ENCODE peak calls at places on chromosome 18, in nine cellular contexts. M is neural progenitor cell, X is GM23248, Z is HCT116, P is SK-N-SH, J is MM.1S, Q is OCI-LY7, C is GM23338, O is PC-3. E is an unnamed sample. For H4K20me1, the result is how much of the 10 kb centered on the place peaks cover.

GRCh38 chr18:64073956-64074355 is 74.9 kb downstream of the LINC00305 start:
- DNase-seq in Q (no peak), C (no peak), P (no peak), Z (no peak), O (no peak), J (no peak), X (no peak), M (no peak), E (no peak)

GRCh38 chr18:48986851-48987761 is 36.3 kb upstream of the SMAD7 start:
- DNase-seq in C (no peak), Z (no peak), M (no peak), P (no peak), O (no peak), X (no peak), J (no peak), Q (no peak), E (no peak)

GRCh38 chr18:35926884-35927283 is 45.6 kb upstream of the RMP24 start:
- DNase-seq in C (no peak), Q (no peak), O (no peak), M (no peak), Z (no peak), P (no peak), J (no peak), X (no peak), E (no peak)

GRCh38 chr18:70151554-70152130 is 53.8 kb downstream of the RTTN start:
- DNase-seq in X (no peak), J (no peak), M (no peak), O (no peak), P (no peak), Q (no peak), C (no peak), Z (no peak), E (no peak)

GRCh38 chr18:60411715-60412114 is 39.1 kb upstream of the MC4R start:
- DNase-seq in Z (peak), J (no peak), C (peak), M (peak), X (no peak), P (no peak), O (no peak), Q (peak), E (peak)

GRCh38 chr18:68764016-68764415 is 33.9 kb upstream of the CCDC102B start:
- DNase-seq in P (no peak), X (peak), M (no peak), O (peak), Z (no peak), J (no peak), C (no peak), Q (no peak), E (no peak)

GRCh38 chr18:70334728-70335329 is 46.0 kb downstream of the SOCS6 start:
- DNase-seq in O (peak), J (no peak), Q (no peak), Z (no peak), M (no peak), X (peak), P (no peak), C (no peak), E (no peak)

GRCh38 chr18:36314098-36314497 is 16.6 kb downstream of the FHOD3 start:
- DNase-seq in O (no peak), J (no peak), Z (no peak), M (no peak), X (peak), P (no peak), Q (no peak), C (no peak), E (no peak)

GRCh38 chr18:74459877-74460276 is 2.8 kb upstream of the DIPK1C start:
- DNase-seq in X (peak), Z (no peak), C (peak), P (peak), M (peak), Q (no peak), J (no peak), O (no peak), E (no peak)

GRCh38 chr18:71287268-71287667 is 998.4 kb downstream of the SOCS6 start:
- DNase-seq in C (no peak), M (no peak), O (no peak), J (no peak), Q (no peak), P (no peak), Z (no peak), X (no peak), E (no peak)

GRCh38 chr18:35721431-35722081 is 140.0 kb downstream of the GALNT1 start:
- DNase-seq in Q (no peak), J (no peak), P (no peak), M (no peak), X (no peak), O (no peak), Z (no peak), C (no peak), E (no peak)

GRCh38 chr18:2147424-2147823 is 423.9 kb downstream of the METTL4 start:
- DNase-seq in J (no peak), M (no peak), X (no peak), Z (no peak), O (peak), P (no peak), C (no peak), Q (no peak), E (no peak)

GRCh38 chr18:49238433-49239042 is 221.9 kb downstream of the DYM start:
- DNase-seq in P (peak), X (peak), C (peak), Q (peak), Z (peak), O (peak), M (peak), J (peak), E (peak)

GRCh38 chr18:28176933-28177827 is at the start of gene CDH2:
- DNase-seq in J (peak), M (peak), O (peak), C (peak), X (peak), Z (no peak), Q (no peak), P (peak), E (peak)

GRCh38 chr18:950882-951539 is 46.3 kb downstream of the ADCYAP1 start:
- DNase-seq in C (no peak), M (no peak), P (no peak), Z (no peak), X (no peak), Q (no peak), J (no peak), O (peak), E (no peak)

GRCh38 chr18:37122877-37123276 is 293.9 kb downstream of the KIAA1328 start:
- DNase-seq in Z (no peak), X (no peak), O (no peak), C (no peak), P (no peak), J (no peak), Q (no peak), M (no peak), E (peak)

GRCh38 chr18:63158676-63159291 is 160.8 kb downstream of the BCL2 start:
- DNase-seq in Z (no peak), C (no peak), P (no peak), M (no peak), Q (no peak), O (no peak), J (peak), X (no peak), E (no peak)

GRCh38 chr18:78913830-78914585 is 65.6 kb upstream of the SALL3 start:
- DNase-seq in X (no peak), P (no peak), C (no peak), Z (no peak), J (no peak), M (no peak), Q (no peak), O (no peak), E (no peak)
- H4K20me1 ChIP-seq in X (under half), P (under half), C (under half), Z (under half), J (under half), M (under half), Q (under half), O (under half), E (under half)

GRCh38 chr18:26551217-26551708 is 2.9 kb upstream of the KCTD1 start:
- DNase-seq in P (no peak), J (no peak), C (no peak), O (no peak), Q (no peak), X (no peak), Z (no peak), M (no peak), E (no peak)
- H2AFZ ChIP-seq in P (no peak), J (no peak), C (peak), O (no peak), Q (no peak), X (no peak), Z (no peak), M (no peak), E (no peak)

GRCh38 chr18:3931542-3932112 is 481.7 kb downstream of the TGIF1 start:
- DNase-seq in O (no peak), C (no peak), P (no peak), Z (no peak), M (no peak), J (no peak), Q (no peak), X (no peak), E (no peak)

GRCh38 chr18:3931013-3931315 is 481.0 kb downstream of the TGIF1 start:
- DNase-seq in P (no peak), Q (no peak), X (no peak), M (no peak), O (no peak), C (no peak), J (no peak), Z (no peak), E (no peak)

GRCh38 chr18:3930126-3931012 is 480.4 kb downstream of the TGIF1 start:
- DNase-seq in Q (no peak), O (no peak), M (no peak), Z (no peak), J (no peak), X (no peak), P (no peak), C (no peak), E (no peak)

GRCh38 chr18:3935316-3935715 is 485.3 kb downstream of the TGIF1 start:
- DNase-seq in J (no peak), Z (no peak), X (no peak), Q (peak), C (peak), M (no peak), P (no peak), O (no peak), E (no peak)

DNA sequence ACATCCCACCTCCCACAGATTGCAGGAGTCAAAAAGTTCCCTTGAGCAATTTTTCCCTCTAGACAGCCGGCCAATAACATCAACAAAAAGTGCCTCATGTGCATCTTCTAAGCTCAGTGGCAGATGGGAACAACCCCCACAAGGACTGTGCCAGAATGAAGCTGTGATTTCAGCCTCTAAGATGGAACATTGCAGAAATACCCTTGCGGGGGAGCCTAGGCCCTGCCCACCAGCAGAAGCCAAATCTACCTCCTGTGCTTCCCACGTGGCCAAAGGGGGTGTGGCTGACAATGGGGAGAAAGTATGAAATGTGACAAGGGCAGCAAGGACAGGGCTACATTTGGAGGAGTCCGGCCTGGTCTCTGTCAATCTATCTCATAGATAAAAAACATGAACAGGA is 482.3 kb downstream of the TGIF1 start:
- DNase-seq in J (no peak), P (no peak), M (no peak), C (no peak), Q (no peak), Z (no peak), X (no peak), O (no peak), E (no peak)
- TF ChIP-seq EZH2phosphoT487 in J (no peak), P (no peak), M (no peak), C (no peak), Q (no peak), Z (no peak), X (no peak), O (no peak), E (no peak)

DNA sequence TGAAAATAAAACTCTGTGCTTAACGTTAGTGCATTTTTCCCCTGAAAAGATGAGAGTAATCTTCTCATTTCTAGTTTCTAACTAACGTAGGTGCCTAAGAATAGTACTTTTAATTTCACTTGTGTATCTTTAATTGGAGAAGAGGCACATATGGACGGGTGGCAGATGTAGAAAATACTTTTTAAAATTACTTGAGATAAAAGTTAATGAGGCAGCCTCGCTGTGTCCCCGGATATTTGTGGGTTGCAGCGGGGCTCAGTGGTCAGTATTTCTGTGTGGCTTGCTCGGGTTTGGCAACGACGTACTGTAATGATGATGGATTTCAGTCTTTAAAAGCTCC is 6.9 kb downstream of the GATA6 start:
- DNase-seq in X (no peak), P (no peak), O (no peak), C (no peak), M (no peak), Q (no peak), Z (no peak), J (no peak), E (no peak)
- H4K20me1 ChIP-seq in X (under half), P (under half), O (under half), C (under half), M (half or more), Q (under half), Z (under half), J (under half), E (half or more)

GRCh38 chr18:55323051-55323994 is 264.7 kb downstream of the TCF4 start:
- DNase-seq in O (no peak), X (peak), P (no peak), M (no peak), J (peak), Q (peak), Z (no peak), C (peak), E (no peak)
- H2AFZ ChIP-seq in O (peak), X (peak), P (peak), M (no peak), J (peak), Q (no peak), Z (no peak), C (no peak), E (peak)

GRCh38 chr18:7908686-7909299 is 341.7 kb downstream of the PTPRM start:
- DNase-seq in J (no peak), P (no peak), O (peak), C (no peak), Q (no peak), X (no peak), Z (no peak), M (no peak), E (no peak)
- TF ChIP-seq EZH2phosphoT487 in J (no peak), P (no peak), O (no peak), C (no peak), Q (no peak), X (no peak), Z (no peak), M (no peak), E (no peak)

GRCh38 chr18:57475903-57476302 is 40.7 kb downstream of the ONECUT2 start:
- DNase-seq in M (no peak), P (no peak), X (no peak), O (no peak), Q (no peak), J (no peak), C (no peak), Z (no peak), E (no peak)
- H4K20me1 ChIP-seq in M (under half), P (under half), X (under half), O (under half), Q (under half), J (under half), C (under half), Z (under half), E (under half)

GRCh38 chr18:34153711-34154110 is 71.0 kb downstream of the NOL4 start:
- DNase-seq in C (no peak), Q (peak), X (peak), Z (no peak), P (peak), O (peak), J (no peak), M (no peak), E (no peak)
- H2AFZ ChIP-seq in C (no peak), Q (peak), X (peak), Z (no peak), P (peak), O (peak), J (no peak), M (no peak), E (no peak)

GRCh38 chr18:13287372-13287771 is 68.8 kb downstream of the LDLRAD4 start:
- DNase-seq in J (no peak), M (no peak), O (no peak), Z (no peak), P (no peak), Q (no peak), X (no peak), C (no peak), E (no peak)

GRCh38 chr18:13286456-13287125 is 68.0 kb downstream of the LDLRAD4 start:
- DNase-seq in X (no peak), C (no peak), O (no peak), Z (no peak), M (no peak), J (no peak), P (no peak), Q (no peak), E (no peak)

GRCh38 chr18:13289501-13290205 is 71.1 kb downstream of the LDLRAD4 start:
- DNase-seq in Z (no peak), Q (no peak), C (no peak), M (no peak), O (no peak), J (no peak), P (no peak), X (peak), E (no peak)

GRCh38 chr18:13290856-13291271 is 72.3 kb downstream of the LDLRAD4 start:
- DNase-seq in C (no peak), J (no peak), O (no peak), P (no peak), Z (no peak), Q (no peak), X (no peak), M (no peak), E (no peak)

DNA sequence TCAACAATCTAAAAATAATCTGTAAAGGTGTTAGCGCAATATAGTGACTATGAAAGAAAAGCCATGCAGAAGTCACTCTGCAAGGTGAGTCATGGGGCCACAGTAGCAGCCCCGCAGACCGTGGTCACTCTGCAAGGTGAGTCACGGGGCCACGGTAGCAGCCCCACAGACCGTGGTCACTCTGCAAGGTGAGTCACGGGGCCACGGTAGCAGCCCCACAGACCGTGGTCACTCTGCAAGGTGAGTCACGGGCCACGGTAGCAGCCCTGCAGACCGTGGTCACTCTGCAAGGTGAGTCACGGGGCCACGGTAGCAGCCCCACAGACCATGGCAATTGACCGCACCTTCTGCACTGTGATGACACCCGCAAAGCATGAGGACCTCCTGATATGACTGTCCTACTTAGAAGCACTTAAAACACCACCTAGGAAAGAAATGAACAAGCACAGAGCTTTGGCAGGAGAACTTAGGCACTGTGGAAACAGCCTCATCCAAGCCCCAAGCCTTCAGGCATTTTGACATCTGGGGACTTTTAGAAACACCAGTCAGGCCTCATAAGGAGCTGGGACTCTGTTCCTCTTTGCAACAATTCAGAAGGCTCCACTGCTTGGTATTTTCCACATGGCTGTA is 70.1 kb downstream of the LDLRAD4 start:
- DNase-seq in P (no peak), J (no peak), M (no peak), Q (no peak), Z (no peak), X (no peak), C (no peak), O (no peak), E (no peak)
- TF ChIP-seq EZH2phosphoT487 in P (no peak), J (no peak), M (no peak), Q (no peak), Z (no peak), X (no peak), C (no peak), O (no peak), E (no peak)

DNA sequence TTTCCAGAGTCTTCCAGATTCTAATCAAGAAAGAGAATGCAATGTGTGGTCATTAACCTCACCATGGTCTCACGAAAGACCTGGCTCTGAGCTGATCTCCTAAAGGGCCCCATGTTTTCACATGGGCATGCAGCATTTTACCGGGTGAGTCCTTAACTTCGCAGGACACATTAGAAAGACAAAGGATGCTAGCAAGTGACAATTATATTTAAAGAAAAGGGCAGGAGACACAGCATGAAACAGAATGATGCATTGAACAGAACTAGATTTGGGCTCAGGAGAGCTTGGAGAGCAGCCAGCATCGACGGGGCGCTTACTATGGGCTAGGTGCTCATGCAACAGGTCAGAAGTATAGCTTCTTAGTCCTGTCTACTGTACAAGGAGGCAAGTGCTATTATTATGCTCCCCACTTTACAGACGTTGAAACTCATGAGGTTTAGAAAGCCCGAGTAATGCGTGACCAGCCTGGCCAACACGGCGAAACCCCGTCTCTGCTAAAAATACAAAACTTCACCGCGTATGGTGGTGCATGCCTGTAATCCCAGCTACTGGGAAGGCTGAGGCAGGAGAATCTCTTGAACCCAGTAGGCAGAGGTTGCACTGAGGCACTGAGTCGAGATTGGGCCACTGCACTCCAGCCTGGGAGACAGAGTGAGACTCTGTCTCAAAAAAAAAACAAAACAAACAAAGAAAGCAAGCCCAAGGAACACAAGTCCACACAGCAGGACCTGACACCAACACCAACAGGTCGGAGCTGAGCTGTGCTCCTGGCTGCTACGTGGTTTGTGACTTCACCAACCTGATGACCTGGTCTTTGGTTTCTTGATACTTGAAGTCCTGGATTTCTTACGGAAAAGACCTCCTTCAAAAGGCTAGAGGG is 16.1 kb downstream of the MBP start:
- DNase-seq in P (no peak), Z (no peak), O (no peak), Q (no peak), M (no peak), C (no peak), X (no peak), J (no peak), E (no peak)
- H4K20me1 ChIP-seq in P (under half), Z (under half), O (under half), Q (under half), M (under half), C (under half), X (under half), J (under half), E (under half)

E was measured in hepatocyte.